ENCODE peak calls at places on chromosomes 16 and 17, in five cellular contexts. N is NCI-H510A treated with DMSO at 0.1 percent for 48 hours, D is left lung, X is NB4, Y is HTR-8/SVneo. T is an unnamed sample.

GRCh38 chr16:49510676-49511305 is 137.2 kb downstream of the C16orf78 start:
- DNase-seq in Y (no peak), X (no peak), D (no peak), N (no peak), T (no peak)

GRCh38 chr16:88799569-88800276 is 3.9 kb upstream of the CDT1 start:
- DNase-seq in X (peak; percentile 98), D (no peak), Y (no peak), N (no peak), T (no peak)

GRCh38 chr17:42677921-42678781 is 1.4 kb upstream of the PLEKHH3 start:
- DNase-seq in X (peak; percentile 95), Y (peak; percentile 97), N (peak; percentile 84), D (peak; percentile 92), T (peak; percentile 91)

GRCh38 chr16:13923703-13924298 is 3.8 kb downstream of the ERCC4 start:
- DNase-seq in X (peak; percentile 70), D (no peak), Y (peak; percentile 48), N (peak; percentile 84), T (peak; percentile 40)

GRCh38 chr16:50523710-50524109 is 24.5 kb upstream of the NKD1 start:
- DNase-seq in N (no peak), Y (no peak), X (no peak), D (no peak), T (no peak)

GRCh38 chr17:1331708-1332107 is 52.2 kb downstream of the TRARG1 start:
- DNase-seq in N (no peak), D (no peak), Y (no peak), X (no peak), T (no peak)

GRCh38 chr16:87472935-87473334 is 19.9 kb downstream of the ZCCHC14 start:
- DNase-seq in N (no peak), D (no peak), X (no peak), Y (no peak), T (no peak)

GRCh38 chr17:29107933-29108805 is 65.2 kb downstream of the PIPOX start:
- DNase-seq in D (peak; percentile 65), Y (no peak), N (no peak), X (no peak), T (no peak)

GRCh38 chr17:73341350-73342056 is 29.7 kb upstream of the CDC42EP4 start:
- DNase-seq in X (no peak), Y (no peak), D (no peak), N (no peak), T (no peak)

GRCh38 chr16:4489030-4489429 is 12.8 kb downstream of the HMOX2 start:
- DNase-seq in N (no peak), D (no peak), X (no peak), Y (peak; percentile 48), T (no peak)

GRCh38 chr16:60636117-60636516 is 1400.1 kb downstream of the CDH8 start:
- DNase-seq in N (no peak), X (no peak), Y (no peak), D (no peak), T (no peak)

GRCh38 chr16:89785523-89786155 is 30.8 kb downstream of the FANCA start:
- DNase-seq in N (no peak), Y (no peak), X (no peak), D (no peak), T (no peak)

GRCh38 chr16:89316701-89317100 is 99.2 kb downstream of the ZNF778 start:
- DNase-seq in D (no peak), Y (no peak), N (no peak), X (no peak), T (no peak)

T was measured in NCI-H345.